ENCODE peak calls at places on chromosome 4, in nine cellular contexts. E, X, G, U, Q, Z, D, I and P are unnamed samples.

GRCh38 chr4:88674565-88674964 is 23.1 kb downstream of the NAP1L5 start:
- DNase-seq in E (no peak), X (no peak), G (peak), U (no peak), Q (no peak), Z (no peak), D (no peak), I (no peak), P (no peak)

GRCh38 chr4:85955614-85956295 is 404.1 kb downstream of the MAPK10 start:
- DNase-seq in E (no peak), X (no peak), G (no peak), U (no peak), Q (no peak), Z (no peak), D (no peak), I (no peak), P (no peak)

GRCh38 chr4:70768301-70768948 is 46.7 kb downstream of the RUFY3 start:
- DNase-seq in E (no peak), X (no peak), G (peak), U (no peak), Q (no peak), Z (no peak), D (no peak), I (no peak), P (no peak)

GRCh38 chr4:76987153-76987562 is 37.6 kb downstream of the SEPTIN11 start:
- DNase-seq in E (no peak), X (no peak), G (peak), U (no peak), Q (no peak), Z (no peak), D (no peak), I (no peak), P (no peak)

GRCh38 chr4:42411803-42412202 is 14.5 kb downstream of the SHISA3 start:
- DNase-seq in E (no peak), X (no peak), G (peak), U (no peak), Q (no peak), Z (no peak), D (no peak), I (no peak), P (no peak)

GRCh38 chr4:89298160-89298559 is 9.4 kb downstream of the GPRIN3 start:
- DNase-seq in E (no peak), X (peak), G (no peak), U (no peak), Q (peak), Z (no peak), D (no peak), I (no peak), P (no peak)

GRCh38 chr4:180953572-180953971 is 1289.6 kb upstream of the TENM3 start:
- DNase-seq in E (no peak), X (no peak), G (peak), U (no peak), Q (no peak), Z (no peak), D (no peak), I (no peak), P (no peak)

GRCh38 chr4:153020460-153020859 is 84.3 kb downstream of the FHDC1 start:
- DNase-seq in E (no peak), X (no peak), G (no peak), U (no peak), Q (no peak), Z (no peak), D (no peak), I (no peak), P (no peak)

GRCh38 chr4:2797545-2798305 is 4.8 kb downstream of the SH3BP2 start:
- DNase-seq in E (no peak), X (no peak), G (no peak), U (no peak), Q (no peak), Z (peak), D (no peak), I (no peak), P (no peak)

GRCh38 chr4:150579591-150580234 is 2.2 kb upstream of the MAB21L2 start:
- DNase-seq in E (no peak), X (no peak), G (peak), U (no peak), Q (no peak), Z (no peak), D (no peak), I (peak), P (no peak)

GRCh38 chr4:86961605-86962295 is 26.9 kb downstream of the AFF1 start:
- DNase-seq in E (no peak), X (no peak), G (peak), U (peak), Q (no peak), Z (peak), D (no peak), I (peak), P (no peak)

GRCh38 chr4:57318694-57319093 is 208.5 kb upstream of the IGFBP7 start:
- DNase-seq in E (no peak), X (no peak), G (peak), U (no peak), Q (no peak), Z (no peak), D (no peak), I (no peak), P (no peak)

GRCh38 chr4:9875516-9875915 is 94.1 kb downstream of the DRD5 start:
- DNase-seq in E (no peak), X (no peak), G (no peak), U (no peak), Q (peak), Z (no peak), D (no peak), I (no peak), P (no peak)

GRCh38 chr4:90958256-90958895 is 831.2 kb downstream of the CCSER1 start:
- DNase-seq in E (no peak), X (no peak), G (no peak), U (peak), Q (no peak), Z (no peak), D (no peak), I (peak), P (no peak)

GRCh38 chr4:87353592-87353991 is 30.9 kb upstream of the HSD17B13 start:
- DNase-seq in E (peak), X (no peak), G (peak), U (no peak), Q (no peak), Z (peak), D (no peak), I (peak), P (no peak)

GRCh38 chr4:77922158-77923094 is 59.8 kb downstream of the MRPL1 start:
- DNase-seq in E (no peak), X (no peak), G (peak), U (no peak), Q (no peak), Z (no peak), D (no peak), I (no peak), P (no peak)

GRCh38 chr4:26647523-26648224 is 63.8 kb downstream of the TBC1D19 start:
- DNase-seq in E (no peak), X (no peak), G (no peak), U (no peak), Q (no peak), Z (no peak), D (no peak), I (no peak), P (no peak)

GRCh38 chr4:52665592-52665991 is 6.5 kb upstream of the USP46 start:
- DNase-seq in E (no peak), X (no peak), G (peak), U (no peak), Q (no peak), Z (peak), D (no peak), I (no peak), P (no peak)

GRCh38 chr4:158201310-158201709 is 9.0 kb upstream of the TMEM144 start:
- DNase-seq in E (no peak), X (no peak), G (no peak), U (no peak), Q (no peak), Z (no peak), D (no peak), I (no peak), P (no peak)

GRCh38 chr4:109005523-109005922 is 242.7 kb upstream of the ETNPPL start:
- DNase-seq in E (no peak), X (no peak), G (peak), U (no peak), Q (no peak), Z (peak), D (no peak), I (no peak), P (no peak)

GRCh38 chr4:3402409-3403103 is 39.2 kb upstream of the HGFAC start:
- DNase-seq in E (no peak), X (no peak), G (peak), U (no peak), Q (no peak), Z (no peak), D (no peak), I (no peak), P (no peak)

GRCh38 chr4:99134586-99134985 is 9.5 kb downstream of the ADH4 start:
- DNase-seq in E (no peak), X (no peak), G (no peak), U (no peak), Q (no peak), Z (no peak), D (no peak), I (no peak), P (no peak)

GRCh38 chr4:71941001-71941400 is 90.8 kb upstream of the NPFFR2 start:
- DNase-seq in E (no peak), X (no peak), G (peak), U (no peak), Q (no peak), Z (no peak), D (no peak), I (peak), P (no peak)

GRCh38 chr4:4694296-4694772 is 152.5 kb upstream of the STX18 start:
- DNase-seq in E (no peak), X (no peak), G (peak), U (peak), Q (no peak), Z (no peak), D (no peak), I (peak), P (no peak)